ENCODE peak calls at places on chromosomes 13 and 19, in four cellular contexts. One of them, this sample, is unnamed.

GRCh38 chr13:72853000-72853399 is 71.1 kb downstream of the PIBF1 start:
- DNase-seq in caudate nucleus: no peak
- DNase-seq in A673: no peak
- DNase-seq in substantia nigra: no peak
- DNase-seq in this sample: no peak

GRCh38 chr13:48804836-48805601 is 151.3 kb downstream of the CYSLTR2 start:
- DNase-seq in caudate nucleus: no peak
- DNase-seq in A673: no peak
- DNase-seq in substantia nigra: no peak
- DNase-seq in this sample: no peak

GRCh38 chr13:73767191-73767741 is 366.9 kb downstream of the KLF12 start:
- DNase-seq in caudate nucleus: no peak
- DNase-seq in A673: no peak
- DNase-seq in substantia nigra: no peak
- DNase-seq in this sample: no peak

GRCh38 chr13:46749951-46750350 is 47.0 kb downstream of the ESD start:
- DNase-seq in caudate nucleus: no peak
- DNase-seq in A673: no peak
- DNase-seq in substantia nigra: no peak
- DNase-seq in this sample: peak; percentile 22

GRCh38 chr13:108214511-108215383 is 589 bp downstream of the LIG4 start:
- DNase-seq in caudate nucleus: no peak
- DNase-seq in A673: no peak
- DNase-seq in substantia nigra: no peak
- DNase-seq in this sample: no peak

GRCh38 chr19:52297601-52298358 is 811 bp downstream of the ZNF480 start:
- DNase-seq in caudate nucleus: peak; percentile 29
- DNase-seq in A673: peak; percentile 8
- DNase-seq in substantia nigra: no peak
- DNase-seq in this sample: no peak

GRCh38 chr13:42524487-42525034 is 49.4 kb upstream of the TNFSF11 start:
- DNase-seq in caudate nucleus: no peak
- DNase-seq in A673: no peak
- DNase-seq in substantia nigra: no peak
- DNase-seq in this sample: peak; percentile 27

GRCh38 chr13:64332048-64332447 is 2898.1 kb downstream of the PCDH9 start:
- DNase-seq in caudate nucleus: no peak
- DNase-seq in A673: no peak
- DNase-seq in substantia nigra: no peak
- DNase-seq in this sample: no peak

GRCh38 chr19:50607874-50608785 is 31.6 kb downstream of the SYT3 start:
- DNase-seq in caudate nucleus: peak; percentile 88
- DNase-seq in A673: peak; percentile 98
- DNase-seq in substantia nigra: peak; percentile 93
- DNase-seq in this sample: peak; percentile 73

GRCh38 chr13:100269837-100270236 is 180.9 kb downstream of the PCCA start:
- DNase-seq in caudate nucleus: peak; percentile 17
- DNase-seq in A673: peak; percentile 75
- DNase-seq in substantia nigra: peak; percentile 69
- DNase-seq in this sample: peak; percentile 66

GRCh38 chr19:35240322-35240721 is 8.5 kb upstream of the LSR start:
- DNase-seq in caudate nucleus: no peak
- DNase-seq in A673: no peak
- DNase-seq in substantia nigra: no peak
- DNase-seq in this sample: no peak

GRCh38 chr13:40565282-40566148 is 100.9 kb downstream of the FOXO1 start:
- DNase-seq in caudate nucleus: no peak
- DNase-seq in A673: no peak
- DNase-seq in substantia nigra: no peak
- DNase-seq in this sample: no peak

GRCh38 chr19:1438933-1439358 is 750 bp downstream of the RPS15 start:
- DNase-seq in caudate nucleus: no peak
- DNase-seq in A673: no peak
- DNase-seq in substantia nigra: no peak
- DNase-seq in this sample: no peak

GRCh38 chr19:29672933-29673336 is 7.7 kb downstream of the PLEKHF1 start:
- DNase-seq in caudate nucleus: no peak
- DNase-seq in A673: no peak
- DNase-seq in substantia nigra: no peak
- DNase-seq in this sample: no peak

GRCh38 chr19:49333426-49334288 is 1.5 kb upstream of the CD37 start:
- DNase-seq in caudate nucleus: no peak
- DNase-seq in A673: no peak
- DNase-seq in substantia nigra: peak; percentile 14
- DNase-seq in this sample: no peak

GRCh38 chr13:24473646-24474045 is 38.9 kb downstream of the PARP4 start:
- DNase-seq in caudate nucleus: no peak
- DNase-seq in A673: no peak
- DNase-seq in substantia nigra: no peak
- DNase-seq in this sample: no peak
- H3K27ac ChIP-seq in caudate nucleus: no peak overlapping the region
- H3K27ac ChIP-seq in A673: no peak overlapping the region
- H3K27ac ChIP-seq in substantia nigra: no peak overlapping the region
- H3K27ac ChIP-seq in this sample: no peak overlapping the region

GRCh38 chr13:75486146-75486545 is 4.2 kb upstream of the TBC1D4 start:
- DNase-seq in caudate nucleus: no peak
- DNase-seq in A673: no peak
- DNase-seq in substantia nigra: no peak
- DNase-seq in this sample: no peak
- H3K27ac ChIP-seq in caudate nucleus: no peak overlapping the region
- H3K27ac ChIP-seq in A673: no peak overlapping the region
- H3K27ac ChIP-seq in substantia nigra: no peak overlapping the region
- H3K27ac ChIP-seq in this sample: peak overlapping the region; percentile 31

GRCh38 chr19:42176990-42177685 is 40.3 kb downstream of the DEDD2 start:
- DNase-seq in caudate nucleus: peak; percentile 50
- DNase-seq in A673: peak; percentile 88
- DNase-seq in substantia nigra: peak; percentile 57
- DNase-seq in this sample: peak; percentile 48
- H3K27ac ChIP-seq in caudate nucleus: peak overlapping the region; percentile 54
- H3K27ac ChIP-seq in A673: no peak overlapping the region
- H3K27ac ChIP-seq in substantia nigra: no peak overlapping the region
- H3K27ac ChIP-seq in this sample: no peak overlapping the region

GRCh38 chr19:17727843-17728242 is 8.6 kb downstream of the MAP1S start:
- DNase-seq in caudate nucleus: no peak
- DNase-seq in A673: no peak
- DNase-seq in substantia nigra: no peak
- DNase-seq in this sample: no peak
- H3K27ac ChIP-seq in caudate nucleus: no peak overlapping the region
- H3K27ac ChIP-seq in A673: no peak overlapping the region
- H3K27ac ChIP-seq in substantia nigra: no peak overlapping the region
- H3K27ac ChIP-seq in this sample: no peak overlapping the region

DNA sequence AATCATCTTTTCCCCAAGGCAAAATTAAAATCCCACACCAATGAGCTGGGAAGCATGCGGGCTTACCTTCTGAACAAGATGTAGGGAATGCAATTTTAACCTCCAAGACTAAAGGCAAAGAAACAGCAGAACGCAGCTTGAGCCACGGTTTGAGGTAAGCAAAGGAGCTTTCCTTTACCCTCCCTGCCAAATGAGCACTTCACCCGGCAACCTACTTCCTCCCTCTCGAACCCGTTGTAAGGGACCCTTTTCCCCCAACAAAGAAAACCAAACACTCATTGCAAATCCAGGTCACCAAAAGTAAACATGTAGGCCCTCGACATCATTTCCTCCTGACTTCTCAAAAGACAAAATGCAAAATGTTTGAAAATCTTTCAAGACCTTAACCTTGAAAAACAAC is 65.3 kb downstream of the ABCC4 start:
- DNase-seq in caudate nucleus: no peak
- DNase-seq in A673: no peak
- DNase-seq in substantia nigra: no peak
- DNase-seq in this sample: no peak
- H3K27ac ChIP-seq in caudate nucleus: no peak overlapping the region
- H3K27ac ChIP-seq in A673: no peak overlapping the region
- H3K27ac ChIP-seq in substantia nigra: no peak overlapping the region
- H3K27ac ChIP-seq in this sample: no peak overlapping the region

GRCh38 chr19:15631817-15632216 is 8.9 kb upstream of the CYP4F3 start:
- DNase-seq in caudate nucleus: no peak
- DNase-seq in A673: peak; percentile 54
- DNase-seq in substantia nigra: no peak
- DNase-seq in this sample: no peak

GRCh38 chr19:15633122-15633521 is 7.6 kb upstream of the CYP4F3 start:
- DNase-seq in caudate nucleus: no peak
- DNase-seq in A673: no peak
- DNase-seq in substantia nigra: no peak
- DNase-seq in this sample: no peak

GRCh38 chr19:15635016-15635805 is 5.5 kb upstream of the CYP4F3 start:
- DNase-seq in caudate nucleus: no peak
- DNase-seq in A673: no peak
- DNase-seq in substantia nigra: no peak
- DNase-seq in this sample: no peak

GRCh38 chr19:15634105-15634504 is 6.6 kb upstream of the CYP4F3 start:
- DNase-seq in caudate nucleus: no peak
- DNase-seq in A673: no peak
- DNase-seq in substantia nigra: no peak
- DNase-seq in this sample: no peak

GRCh38 chr19:15636026-15636425 is 4.7 kb upstream of the CYP4F3 start:
- DNase-seq in caudate nucleus: no peak
- DNase-seq in A673: no peak
- DNase-seq in substantia nigra: peak; percentile 55
- DNase-seq in this sample: no peak
- H3K27ac ChIP-seq in caudate nucleus: no peak overlapping the region
- H3K27ac ChIP-seq in A673: no peak overlapping the region
- H3K27ac ChIP-seq in substantia nigra: no peak overlapping the region
- H3K27ac ChIP-seq in this sample: no peak overlapping the region

DNA sequence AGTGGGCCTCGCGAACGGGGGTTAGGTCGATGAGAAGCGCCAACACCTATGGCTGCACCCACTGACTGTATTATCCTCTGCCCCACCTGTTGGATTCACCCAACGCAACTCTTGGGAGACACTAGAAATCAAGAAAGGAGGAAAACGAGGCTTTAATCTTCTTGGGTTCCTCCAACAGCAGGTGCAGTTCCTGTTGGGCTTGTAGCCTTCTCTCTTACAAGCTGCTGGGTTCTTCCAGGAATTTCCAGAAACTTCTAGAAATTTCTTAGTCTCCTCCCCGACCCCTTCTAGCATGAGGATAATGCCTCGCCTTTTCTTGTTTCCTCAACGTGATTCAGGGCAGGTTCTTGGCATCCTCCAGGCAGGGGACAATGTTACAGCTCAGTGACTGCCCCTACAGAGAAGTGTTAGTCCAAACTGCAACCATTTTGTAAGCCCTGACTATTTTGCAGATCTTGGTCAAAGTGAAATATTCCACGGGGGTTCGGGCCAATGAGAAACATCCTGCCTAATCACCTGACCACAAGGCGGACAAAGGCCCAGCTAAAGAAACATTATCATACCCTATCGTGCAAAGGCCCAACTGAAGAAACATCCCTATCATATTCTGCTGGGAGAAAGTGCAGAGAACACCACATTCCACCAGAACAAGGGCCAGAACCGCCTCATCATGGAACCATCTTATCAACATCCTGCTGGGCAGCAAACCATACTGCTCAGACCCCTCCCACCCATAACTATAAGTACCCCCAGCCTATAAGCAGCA is 598 bp upstream of the PNMA8A start:
- DNase-seq in caudate nucleus: no peak
- DNase-seq in A673: no peak
- DNase-seq in substantia nigra: no peak
- DNase-seq in this sample: no peak
- H3K27ac ChIP-seq in caudate nucleus: peak overlapping the region; percentile 94
- H3K27ac ChIP-seq in A673: no peak overlapping the region
- H3K27ac ChIP-seq in substantia nigra: peak overlapping the region; percentile 63
- H3K27ac ChIP-seq in this sample: no peak overlapping the region